ENCODE peak calls at places on chromosomes 5 and 9, in ten cellular contexts. M is Peyer's patch, D is Panc1, N is hepatocyte, C is lower lobe of right lung, H is heart right ventricle, K is right lobe of liver, Y is IMR-90, Z is left ventricle myocardium inferior, X is PC-3. V is an unnamed sample. For H3K4me1, the result is how much of the 10 kb centered on the place peaks cover.

GRCh38 chr5:112186401-112186990 is 232.6 kb downstream of the EPB41L4A start:
- DNase-seq in K (no peak), M (no peak), C (no peak), N (peak), X (peak), Z (no peak), H (no peak), Y (peak), D (no peak), V (no peak)

GRCh38 chr5:10306806-10307205 is 896 bp downstream of the CMBL start:
- DNase-seq in N (no peak), Z (no peak), Y (no peak), K (no peak), X (peak), D (no peak), M (no peak), C (no peak), H (no peak), V (no peak)

GRCh38 chr9:96398582-96399334 is 15.2 kb upstream of the SLC35D2 start:
- DNase-seq in K (no peak), N (no peak), H (no peak), X (no peak), D (no peak), Y (no peak), M (no peak), C (no peak), Z (no peak), V (no peak)

GRCh38 chr9:21995652-21996275 is 1.2 kb downstream of the CDKN2B-AS1 start:
- DNase-seq in D (no peak), Y (peak), N (peak), X (peak), Z (peak), H (peak), K (peak), M (peak), C (peak), V (peak)

GRCh38 chr5:179348833-179349232 is 3.6 kb upstream of the ADAMTS2 start:
- DNase-seq in Y (no peak), H (no peak), Z (no peak), M (no peak), X (no peak), N (no peak), D (no peak), K (peak), C (no peak), V (peak)

GRCh38 chr5:179266291-179267070 is 78.8 kb downstream of the ADAMTS2 start:
- DNase-seq in Z (peak), Y (no peak), C (peak), K (peak), N (peak), H (no peak), M (peak), D (no peak), X (no peak), V (peak)

GRCh38 chr5:160213537-160213936 is 15.8 kb upstream of the FABP6 start:
- DNase-seq in Y (peak), N (no peak), C (no peak), K (no peak), M (no peak), X (peak), Z (no peak), H (no peak), D (no peak), V (no peak)

GRCh38 chr5:72485366-72486052 is 21.7 kb downstream of the ZNF366 start:
- DNase-seq in D (no peak), C (no peak), Z (no peak), X (no peak), K (no peak), Y (no peak), M (no peak), H (no peak), N (no peak), V (no peak)

GRCh38 chr9:69397384-69398214 is 72.6 kb downstream of the ENTREP1 start:
- DNase-seq in Z (no peak), M (no peak), H (no peak), C (no peak), Y (no peak), X (peak), K (no peak), N (no peak), D (no peak), V (no peak)

GRCh38 chr9:4277531-4277991 is 22.3 kb downstream of the GLIS3 start:
- DNase-seq in D (no peak), M (no peak), Z (no peak), H (no peak), K (no peak), N (no peak), Y (peak), C (no peak), X (no peak), V (no peak)

GRCh38 chr9:89879276-89879675 is 274.5 kb downstream of the GADD45G start:
- DNase-seq in M (peak), N (no peak), H (no peak), Y (no peak), X (no peak), K (no peak), D (no peak), C (peak), Z (no peak), V (peak)

GRCh38 chr9:123364241-123364824 is 8.3 kb downstream of the CRB2 start:
- DNase-seq in C (no peak), N (peak), Z (no peak), D (no peak), M (no peak), K (no peak), Y (peak), H (no peak), X (no peak), V (peak)

GRCh38 chr9:34546834-34547827 is 24.3 kb upstream of the ENHO start:
- DNase-seq in Y (peak), D (no peak), M (peak), C (no peak), X (peak), N (peak), Z (peak), K (no peak), H (peak), V (no peak)

GRCh38 chr9:91101598-91102168 is 260.0 kb downstream of the AUH start:
- DNase-seq in H (no peak), M (no peak), D (no peak), K (no peak), Y (no peak), Z (no peak), X (no peak), C (no peak), N (no peak), V (no peak)

GRCh38 chr5:14436801-14437542 is 144.6 kb upstream of the OTULINL start:
- DNase-seq in M (no peak), Y (no peak), C (no peak), N (no peak), X (no peak), Z (no peak), H (no peak), D (no peak), K (no peak), V (no peak)
- TF ChIP-seq CTCF in M (no peak), Y (no peak), C (no peak), N (no peak), X (no peak), Z (no peak), H (no peak), D (no peak), K (no peak), V (no peak)

DNA sequence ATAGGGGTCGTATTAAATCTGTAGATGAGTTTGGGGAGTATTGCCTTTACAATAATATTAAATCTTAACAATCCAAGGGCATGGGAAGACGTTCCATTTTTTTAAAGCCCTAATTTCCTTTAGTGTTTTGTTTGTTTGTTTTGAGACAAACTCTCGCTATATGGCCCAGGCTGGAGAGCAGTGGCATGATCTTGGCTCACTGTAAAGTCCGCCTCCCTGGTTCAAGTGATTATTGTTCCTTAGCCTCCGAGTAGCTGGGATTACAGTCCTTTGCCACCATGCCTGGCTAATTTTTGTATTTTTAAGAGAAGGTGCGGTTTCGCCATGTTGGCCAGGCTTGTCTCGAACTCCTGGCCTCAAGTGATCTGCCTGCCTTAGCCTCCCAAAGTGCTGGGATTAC is 19.9 kb downstream of the NIPBL start:
- DNase-seq in M (no peak), X (no peak), C (no peak), N (no peak), D (no peak), Y (no peak), Z (no peak), H (no peak), K (no peak), V (no peak)
- H3K27ac ChIP-seq in M (no peak), X (no peak), C (no peak), N (no peak), D (no peak), Y (no peak), Z (no peak), H (no peak), K (no peak), V (no peak)

DNA sequence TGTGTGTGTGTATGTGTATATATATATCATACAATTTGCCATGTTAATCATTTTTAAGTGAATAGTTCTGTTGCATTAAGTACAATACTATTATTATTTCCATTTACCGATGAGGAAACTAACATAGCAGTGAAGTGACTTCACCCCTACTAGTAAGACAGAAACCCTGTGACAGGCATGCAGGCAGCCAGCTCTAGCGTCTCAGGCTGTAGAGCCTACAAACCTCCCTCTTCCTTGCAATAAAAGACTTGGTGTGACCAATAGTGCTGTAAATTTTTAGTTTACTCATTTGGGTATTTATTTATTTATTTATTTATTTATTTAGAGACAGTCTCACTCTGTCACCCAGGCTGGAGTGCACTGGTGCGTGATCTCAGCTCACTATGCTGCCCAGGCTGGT is 24.7 kb downstream of the FNBP1 start:
- DNase-seq in K (no peak), D (no peak), H (no peak), M (no peak), Y (peak), N (no peak), C (no peak), Z (no peak), X (no peak), V (no peak)
- H3K4me1 ChIP-seq in K (under half), D (under half), H (under half), M (under half), Y (under half), N (under half), C (under half), Z (under half), X (under half), V (under half)

DNA sequence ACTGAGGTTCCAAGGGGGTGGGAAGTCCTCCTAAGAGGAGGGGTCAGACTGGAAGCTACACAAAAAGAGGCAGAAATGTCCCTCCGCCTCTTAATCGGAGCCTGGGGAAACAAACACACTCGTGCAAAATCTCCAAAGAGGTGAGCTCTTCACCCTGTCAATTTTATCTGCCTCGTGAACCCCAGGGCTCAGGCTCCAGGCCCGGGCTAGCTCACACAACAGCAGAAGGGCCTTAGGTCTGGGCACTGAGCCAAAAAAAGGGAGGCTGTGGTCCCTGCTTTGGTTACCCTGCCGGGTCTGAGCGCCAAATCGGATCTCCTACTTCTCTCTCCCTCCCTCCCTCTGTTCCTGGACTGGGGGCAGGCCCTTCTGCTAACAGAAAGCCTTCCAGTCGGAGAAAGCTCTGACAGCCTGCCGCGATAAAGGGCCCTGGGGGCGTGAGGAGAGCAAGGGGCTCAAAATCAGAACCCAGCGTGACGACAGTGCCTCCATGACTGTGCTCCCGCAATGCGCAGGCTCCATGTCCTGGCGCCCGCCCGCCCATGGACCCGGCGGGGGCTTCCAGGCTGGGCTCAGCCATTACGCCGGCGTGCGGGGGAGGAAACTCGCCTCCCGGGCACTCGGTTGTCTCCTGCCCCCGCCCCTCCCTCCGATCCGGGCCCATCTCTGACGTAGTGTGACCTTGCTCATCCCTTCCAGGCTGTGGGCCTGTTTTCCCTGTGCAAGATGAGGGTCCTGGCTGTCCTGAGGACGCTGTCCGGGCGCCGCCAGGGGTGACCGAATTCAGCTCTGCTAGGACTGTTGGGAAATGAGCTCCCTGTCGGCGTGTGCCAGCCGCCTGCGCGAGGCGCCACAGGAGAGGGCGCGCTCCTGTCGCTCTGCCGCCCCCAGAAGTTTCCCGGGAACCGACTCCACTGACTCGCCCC is 865 bp upstream of the SLC22A4 start:
- DNase-seq in H (peak), Y (peak), K (peak), N (peak), X (peak), D (peak), M (peak), Z (peak), C (peak), V (peak)
- TF ChIP-seq CTCF in H (peak), Y (peak), K (peak), N (no peak), X (peak), D (no peak), M (peak), Z (no peak), C (peak), V (no peak)